ENCODE peak calls at places on chromosomes 6 and 20, in five cellular contexts. D is uterus, Y is ovary, N is IMR-90, T is right lobe of liver. O is an unnamed sample.

GRCh38 chr20:50512323-50512722 is 2.1 kb downstream of the PTPN1 start:
- DNase-seq in D (no peak), Y (no peak), N (no peak), T (no peak), O (no peak)

GRCh38 chr6:217048-217659 is 75.1 kb upstream of the DUSP22 start:
- DNase-seq in D (no peak), Y (no peak), N (no peak), T (no peak), O (no peak)

GRCh38 chr6:149130093-149130872 is 187.2 kb upstream of the TAB2 start:
- DNase-seq in D (no peak), Y (no peak), N (peak), T (no peak), O (no peak)

GRCh38 chr20:39038495-39038894 is 76.4 kb downstream of the DHX35 start:
- DNase-seq in D (no peak), Y (no peak), N (no peak), T (no peak), O (no peak)

GRCh38 chr6:154683756-154684523 is 49.3 kb upstream of the SCAF8 start:
- DNase-seq in D (no peak), Y (no peak), N (peak), T (no peak), O (no peak)

GRCh38 chr6:36927691-36928546 is 26.6 kb upstream of the PI16 start:
- DNase-seq in D (no peak), Y (no peak), N (peak), T (no peak), O (no peak)

GRCh38 chr20:31633339-31633914 is 4.3 kb upstream of the COX4I2 start:
- DNase-seq in D (no peak), Y (no peak), N (peak), T (no peak), O (no peak)

GRCh38 chr6:44906761-44907160 is 421.4 kb upstream of the RUNX2 start:
- DNase-seq in D (no peak), Y (no peak), N (no peak), T (no peak), O (no peak)

GRCh38 chr20:35329435-35330139 is 37.4 kb upstream of the FAM83C start:
- DNase-seq in D (no peak), Y (no peak), N (peak), T (no peak), O (peak)

GRCh38 chr20:59812286-59813125 is 120.9 kb downstream of the SYCP2 start:
- DNase-seq in D (peak), Y (no peak), N (no peak), T (no peak), O (no peak)

GRCh38 chr20:49641683-49642649 is 71.7 kb downstream of the B4GALT5 start:
- DNase-seq in D (no peak), Y (no peak), N (peak), T (no peak), O (no peak)

GRCh38 chr6:75368151-75368779 is 83.7 kb upstream of the TMEM30A start:
- DNase-seq in D (peak), Y (no peak), N (peak), T (no peak), O (no peak)

GRCh38 chr6:108904731-108905130 is 56.5 kb downstream of the ARMC2 start:
- DNase-seq in D (no peak), Y (no peak), N (no peak), T (no peak), O (peak)

GRCh38 chr20:36542019-36542488 is 735 bp downstream of the MYL9 start:
- DNase-seq in D (peak), Y (peak), N (peak), T (no peak), O (no peak)

GRCh38 chr20:3433720-3434119 is 26.3 kb upstream of the DNAAF9 start:
- DNase-seq in D (no peak), Y (no peak), N (no peak), T (no peak), O (no peak)

GRCh38 chr6:88982720-88983119 is 19.3 kb upstream of the RNGTT start:
- DNase-seq in D (peak), Y (peak), N (peak), T (peak), O (peak)

GRCh38 chr6:73884540-73884939 is 188.5 kb downstream of the CD109 start:
- DNase-seq in D (no peak), Y (no peak), N (no peak), T (no peak), O (no peak)

GRCh38 chr20:48629069-48629959 is 198.5 kb downstream of the PREX1 start:
- DNase-seq in D (no peak), Y (no peak), N (no peak), T (no peak), O (no peak)

GRCh38 chr20:60049601-60050000 is 91.4 kb downstream of the CDH26 start:
- DNase-seq in D (no peak), Y (no peak), N (peak), T (no peak), O (no peak)

GRCh38 chr6:138017156-138017757 is 90.0 kb downstream of the PERP start:
- DNase-seq in D (no peak), Y (no peak), N (no peak), T (no peak), O (no peak)

GRCh38 chr20:45861157-45862075 is 4.0 kb downstream of the ZSWIM3 start:
- DNase-seq in D (no peak), Y (no peak), N (no peak), T (no peak), O (peak)

GRCh38 chr6:126766820-126767219 is 351.7 kb upstream of the RSPO3 start:
- DNase-seq in D (no peak), Y (no peak), N (no peak), T (no peak), O (no peak)

GRCh38 chr6:118894425-118895240 is 681 bp downstream of the ASF1A start:
- DNase-seq in D (peak), Y (peak), N (peak), T (peak), O (peak)

GRCh38 chr20:13009682-13010406 is 1.1 kb downstream of the SPTLC3 start:
- DNase-seq in D (peak), Y (peak), N (peak), T (no peak), O (no peak)

GRCh38 chr6:150667977-150668716 is 68.5 kb downstream of the PLEKHG1 start:
- DNase-seq in D (peak), Y (peak), N (peak), T (peak), O (no peak)

GRCh38 chr20:63056236-63057132 is 49.7 kb upstream of the BHLHE23 start:
- DNase-seq in D (no peak), Y (no peak), N (no peak), T (peak), O (peak)

GRCh38 chr6:2841264-2842138 is at the start of gene SERPINB1:
- DNase-seq in D (peak), Y (peak), N (peak), T (peak), O (peak)
- TF ChIP-seq POLR2A in D (no peak), Y (peak), N (peak), T (peak), O (peak)

DNA sequence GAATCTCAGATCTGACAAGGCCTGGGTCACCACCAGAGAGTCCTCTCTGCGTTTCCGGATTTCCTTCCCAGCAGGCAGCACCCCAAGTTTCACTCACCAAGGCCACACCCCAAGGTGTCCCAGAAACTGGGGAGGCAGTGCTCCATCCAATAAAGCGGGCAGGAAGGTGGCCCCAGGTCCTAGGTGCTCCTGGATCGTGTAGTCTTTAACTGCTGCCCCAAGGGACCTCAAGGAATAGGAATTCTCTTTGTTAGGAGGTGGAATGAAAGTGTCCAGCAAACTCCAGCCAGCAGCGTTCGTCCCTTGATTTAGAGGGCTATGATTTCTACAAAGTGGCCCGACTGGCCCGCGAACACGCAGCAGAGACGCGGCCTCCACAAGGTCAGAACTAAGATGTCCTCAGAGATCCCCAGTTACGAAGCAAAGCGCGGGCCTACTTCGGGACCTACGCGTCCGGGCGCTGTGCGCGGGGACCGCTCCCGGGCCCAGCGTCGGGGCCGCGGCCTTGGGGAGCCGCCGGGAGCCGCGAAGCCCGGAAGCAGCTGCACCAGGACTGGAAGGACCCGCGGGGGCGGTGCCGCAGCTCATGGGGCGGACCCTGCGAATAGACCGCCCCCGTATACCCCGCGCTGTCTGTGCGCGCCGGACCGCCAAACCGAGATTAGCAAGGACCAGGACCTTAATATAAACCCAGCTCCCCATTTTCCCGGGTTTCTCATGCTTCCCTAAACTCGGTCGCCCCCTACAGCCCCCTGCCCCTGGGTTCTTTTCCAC is at the start of gene C6orf47:
- DNase-seq in D (peak), Y (peak), N (peak), T (peak), O (peak)
- TF ChIP-seq POLR2A in D (peak), Y (peak), N (peak), T (peak), O (peak)

DNA sequence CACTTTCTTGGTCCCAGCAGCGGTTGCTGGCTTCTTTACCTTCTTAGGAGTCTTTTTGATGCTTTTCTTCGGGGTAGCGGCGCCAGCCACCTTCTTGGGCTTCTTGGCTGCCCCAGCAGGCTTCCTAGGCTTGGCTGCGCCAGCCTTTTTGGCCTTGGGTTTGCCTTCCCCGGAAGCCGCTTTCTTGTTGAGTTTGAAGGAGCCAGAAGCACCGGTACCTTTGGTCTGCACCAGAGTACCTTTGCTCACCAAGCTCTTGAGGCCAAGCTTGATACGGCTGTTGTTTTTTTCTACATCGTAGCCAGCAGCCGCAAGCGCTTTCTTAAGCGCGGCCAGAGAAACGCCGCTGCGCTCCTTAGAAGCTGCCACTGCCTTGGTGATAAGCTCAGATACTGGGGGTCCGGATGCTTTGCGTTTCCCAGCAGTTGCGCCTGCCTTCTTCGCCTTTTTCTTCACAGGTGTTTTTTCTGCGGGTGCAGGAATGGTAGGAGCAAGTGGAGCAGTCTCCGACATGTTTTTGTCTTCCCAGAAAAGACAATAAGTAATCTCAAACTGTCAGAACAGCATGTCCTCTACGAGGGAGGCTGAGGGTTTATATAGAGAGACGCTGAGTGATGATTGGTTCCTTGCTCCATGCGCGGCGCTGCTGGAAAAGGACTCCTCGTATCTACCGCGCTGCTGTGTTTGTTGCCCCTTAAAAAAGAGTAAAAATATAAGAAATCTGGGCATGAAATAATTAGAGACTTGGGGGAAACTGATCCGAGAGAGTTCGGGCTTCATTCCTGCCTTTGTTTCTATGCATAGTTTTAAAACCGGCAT is 130.4 kb upstream of the BTN3A2 start:
- DNase-seq in D (peak), Y (no peak), N (peak), T (no peak), O (peak)
- TF ChIP-seq POLR2A in D (peak), Y (peak), N (peak), T (peak), O (peak)

GRCh38 chr6:79232696-79233462 is 1.6 kb downstream of the HMGN3 start:
- DNase-seq in D (no peak), Y (no peak), N (no peak), T (no peak), O (peak)

GRCh38 chr6:79233611-79234149 is 802 bp downstream of the HMGN3 start:
- DNase-seq in D (peak), Y (peak), N (peak), T (peak), O (peak)

GRCh38 chr6:79230149-79230548 is 4.3 kb downstream of the HMGN3 start:
- DNase-seq in D (no peak), Y (no peak), N (no peak), T (no peak), O (no peak)

GRCh38 chr6:79231101-79231500 is 3.4 kb downstream of the HMGN3 start:
- DNase-seq in D (no peak), Y (no peak), N (no peak), T (no peak), O (no peak)

GRCh38 chr6:79234150-79235022 is at the start of gene HMGN3:
- DNase-seq in D (peak), Y (peak), N (peak), T (peak), O (peak)
- TF ChIP-seq POLR2A in D (peak), Y (peak), N (no peak), T (peak), O (peak)

DNA sequence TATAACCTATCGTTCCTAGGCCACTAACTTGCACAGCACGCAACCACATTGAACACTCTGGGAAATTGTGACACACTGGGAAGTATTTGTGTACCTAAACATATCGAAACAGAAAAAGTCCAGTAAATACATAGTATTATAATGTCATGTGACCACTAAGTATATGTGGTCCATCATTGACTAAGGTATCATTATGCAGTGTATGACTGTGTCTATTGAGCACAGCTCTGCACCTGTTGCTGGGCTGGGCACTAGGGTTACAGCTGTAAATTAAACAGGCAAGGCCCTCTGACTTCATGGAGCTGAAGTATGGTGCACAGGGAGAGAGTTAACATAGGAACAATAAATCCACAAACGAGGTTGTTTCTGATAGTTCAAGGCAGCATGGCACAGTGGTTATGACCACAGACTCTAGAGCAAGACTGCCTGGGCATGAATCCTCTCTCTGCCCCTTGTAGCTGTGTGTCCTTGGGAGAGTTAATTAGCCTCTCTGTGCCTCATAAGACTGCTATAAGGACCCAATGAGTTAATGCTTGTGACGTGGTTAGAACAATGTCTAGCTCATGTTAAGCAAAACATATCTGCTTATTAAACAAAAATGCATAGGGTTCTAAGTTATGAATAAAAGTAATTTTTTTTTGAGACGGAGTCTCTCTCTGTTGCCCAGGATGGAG is 10.6 kb downstream of the BCAS1 start:
- DNase-seq in D (no peak), Y (no peak), N (no peak), T (no peak), O (no peak)
- TF ChIP-seq POLR2A in D (no peak), Y (no peak), N (no peak), T (no peak), O (no peak)

O was measured in erythroblast.